ENCODE peak calls at places on chromosomes 4 and X, in six cellular contexts. E is aorta; A is stimulated activated CD8-positive, alpha-beta memory T cell treated with anti-CD3 and anti-CD28 coated beads, Interleukin-15, amount 100 ng/mL, for 4 hours; M is A172; V is GM13977; J is activated CD4-positive, alpha-beta T cell treated with anti-CD3 and anti-CD28 coated beads for 24 hours. H is an unnamed sample.

GRCh38 chrX:10971176-10971575 is 140.0 kb upstream of the HCCS start:
- DNase-seq in E (no peak), A (no peak), M (no peak), V (no peak), J (no peak), H (no peak)

GRCh38 chrX:19566359-19567141 is 51.2 kb upstream of the MAP3K15 start:
- DNase-seq in E (no peak), A (no peak), M (no peak), V (no peak), J (no peak), H (no peak)

GRCh38 chrX:39427492-39428289 is 626.4 kb downstream of the MID1IP1 start:
- DNase-seq in E (no peak), A (no peak), M (peak; percentile 27), V (no peak), J (no peak), H (no peak)

GRCh38 chrX:71366674-71367256 is 608 bp downstream of the TAF1 start:
- DNase-seq in E (peak; percentile 77), A (no peak), M (peak; percentile 8), V (no peak), J (no peak), H (no peak)

GRCh38 chrX:103631145-103631544 is 2.4 kb downstream of the TCEAL1 start:
- DNase-seq in E (no peak), A (no peak), M (no peak), V (no peak), J (no peak), H (no peak)

GRCh38 chr4:78220283-78220682 is 163.2 kb downstream of the FRAS1 start:
- DNase-seq in E (no peak), A (no peak), M (no peak), V (no peak), J (no peak), H (no peak)

GRCh38 chrX:30748337-30748960 is 95.2 kb downstream of the GK start:
- DNase-seq in E (no peak), A (no peak), M (no peak), V (no peak), J (no peak), H (no peak)

GRCh38 chrX:21839334-21840198 is at the start of gene MBTPS2:
- DNase-seq in E (peak; percentile 93), A (peak; percentile 58), M (peak; percentile 88), V (peak; percentile 44), J (peak; percentile 71), H (peak; percentile 77)

GRCh38 chrX:110404376-110404775 is 45.7 kb downstream of the RTL9 start:
- DNase-seq in E (no peak), A (no peak), M (no peak), V (no peak), J (no peak), H (no peak)

GRCh38 chr4:150126880-150127236 is 48.6 kb downstream of the DCLK2 start:
- DNase-seq in E (no peak), A (no peak), M (peak; percentile 83), V (peak; percentile 17), J (no peak), H (no peak)

GRCh38 chr4:169379688-169380087 is 108.9 kb upstream of the SH3RF1 start:
- DNase-seq in E (no peak), A (no peak), M (no peak), V (no peak), J (no peak), H (no peak)

GRCh38 chrX:47815901-47816845 is 20.5 kb upstream of the ZNF81 start:
- DNase-seq in E (no peak), A (no peak), M (no peak), V (no peak), J (no peak), H (no peak)

GRCh38 chr4:52657630-52658501 is 1.2 kb downstream of the USP46 start:
- DNase-seq in E (no peak), A (no peak), M (no peak), V (peak; percentile 28), J (no peak), H (no peak)

GRCh38 chr4:87451537-87451936 is 29.2 kb downstream of the NUDT9 start:
- DNase-seq in E (no peak), A (no peak), M (no peak), V (no peak), J (no peak), H (no peak)

GRCh38 chrX:39899876-39900787 is 197.6 kb downstream of the BCOR start:
- DNase-seq in E (no peak), A (no peak), M (no peak), V (no peak), J (no peak), H (no peak)

GRCh38 chr4:96073446-96073845 is 233.6 kb downstream of the PDHA2 start:
- DNase-seq in E (no peak), A (no peak), M (peak; percentile 37), V (no peak), J (no peak), H (no peak)

GRCh38 chr4:147830987-147831386 is 99.1 kb downstream of the ARHGAP10 start:
- DNase-seq in E (no peak), A (no peak), M (peak; percentile 54), V (no peak), J (no peak), H (no peak)

GRCh38 chr4:184293552-184293951 is 75.9 kb upstream of the ENPP6 start:
- DNase-seq in E (no peak), A (no peak), M (no peak), V (no peak), J (no peak), H (no peak)

GRCh38 chr4:153904011-153904410 is 115.1 kb upstream of the SFRP2 start:
- DNase-seq in E (no peak), A (no peak), M (no peak), V (no peak), J (no peak), H (no peak)

GRCh38 chrX:51893931-51894696 is 691 bp downstream of the MAGED1 start:
- DNase-seq in E (peak; percentile 65), A (no peak), M (no peak), V (peak; percentile 4), J (no peak), H (no peak)

GRCh38 chr4:90979551-90979950 is 852.4 kb downstream of the CCSER1 start:
- DNase-seq in E (no peak), A (no peak), M (no peak), V (no peak), J (no peak), H (peak; percentile 78)

GRCh38 chr4:2368779-2369437 is 49.5 kb downstream of the ZFYVE28 start:
- DNase-seq in E (peak; percentile 42), A (no peak), M (no peak), V (no peak), J (no peak), H (no peak)

GRCh38 chr4:58127680-58128079 is 1017.5 kb upstream of the IGFBP7 start:
- DNase-seq in E (no peak), A (no peak), M (no peak), V (no peak), J (no peak), H (no peak)

GRCh38 chr4:70992354-70992753 is 1.1 kb upstream of the DCK start:
- DNase-seq in E (no peak), A (no peak), M (no peak), V (no peak), J (no peak), H (no peak)

GRCh38 chr4:115763051-115763450 is 649.6 kb upstream of the NDST4 start:
- DNase-seq in E (no peak), A (no peak), M (no peak), V (no peak), J (no peak), H (no peak)

GRCh38 chr4:123856689-123857545 is 460.3 kb downstream of the SPRY1 start:
- DNase-seq in E (no peak), A (no peak), M (no peak), V (no peak), J (no peak), H (no peak)

GRCh38 chr4:188329526-188329925 is 190.3 kb downstream of the TRIML1 start:
- DNase-seq in E (no peak), A (no peak), M (no peak), V (no peak), J (no peak), H (no peak)

GRCh38 chrX:25941087-25941486 is 197.1 kb upstream of the MAGEB18 start:
- DNase-seq in E (no peak), A (no peak), M (peak; percentile 88), V (no peak), J (no peak), H (no peak)

GRCh38 chrX:55715847-55716246 is 1.7 kb upstream of the RRAGB start:
- DNase-seq in E (no peak), A (no peak), M (no peak), V (no peak), J (no peak), H (no peak)

GRCh38 chrX:54980334-54980733 is 13.7 kb downstream of the PFKFB1 start:
- DNase-seq in E (no peak), A (no peak), M (no peak), V (no peak), J (no peak), H (no peak)

GRCh38 chrX:43000121-43000520 is 222.2 kb upstream of the PPP1R2C start:
- DNase-seq in E (no peak), A (no peak), M (no peak), V (no peak), J (no peak), H (no peak)

GRCh38 chr4:88439161-88439760 is 17.7 kb upstream of the HERC5 start:
- DNase-seq in E (no peak), A (no peak), M (no peak), V (no peak), J (no peak), H (no peak)

GRCh38 chr4:153159016-153159415 is 45.2 kb upstream of the TRIM2 start:
- DNase-seq in E (no peak), A (no peak), M (no peak), V (no peak), J (no peak), H (no peak)

GRCh38 chr4:3880595-3881120 is 114.5 kb downstream of the ADRA2C start:
- DNase-seq in E (peak; percentile 90), A (peak; percentile 21), M (peak; percentile 45), V (peak; percentile 84), J (peak; percentile 64), H (peak; percentile 32)

GRCh38 chr4:141860974-141861373 is 224.6 kb downstream of the IL15 start:
- DNase-seq in E (no peak), A (no peak), M (no peak), V (no peak), J (no peak), H (no peak)

GRCh38 chrX:148422531-148422930 is 77.9 kb upstream of the AFF2 start:
- DNase-seq in E (no peak), A (no peak), M (peak; percentile 60), V (no peak), J (no peak), H (no peak)

H was measured in NCI-H187.